ENCODE peak calls at places on chromosomes 3 and 15, in eight cellular contexts. One of them, this sample, is unnamed.

GRCh38 chr3:62755285-62755684 is 119.9 kb downstream of the CADPS start:
- DNase-seq in ovary: no peak
- DNase-seq in AG09309: no peak
- DNase-seq in PC-3: peak
- DNase-seq in fibroblast of mammary gland: no peak
- DNase-seq in astrocyte of the spinal cord: no peak
- DNase-seq in neural crest cell: no peak
- DNase-seq in psoas muscle: no peak
- DNase-seq in this sample: no peak

GRCh38 chr15:76206325-76206976 is 104.8 kb downstream of the ETFA start:
- DNase-seq in psoas muscle: peak
- DNase-seq in AG09309: no peak
- DNase-seq in PC-3: peak
- DNase-seq in ovary: peak
- DNase-seq in astrocyte of the spinal cord: peak
- DNase-seq in fibroblast of mammary gland: peak
- DNase-seq in neural crest cell: no peak
- DNase-seq in this sample: peak

GRCh38 chr15:82535566-82536408 is 4.5 kb downstream of the RPS17 start:
- DNase-seq in PC-3: no peak
- DNase-seq in AG09309: no peak
- DNase-seq in fibroblast of mammary gland: no peak
- DNase-seq in ovary: no peak
- DNase-seq in neural crest cell: no peak
- DNase-seq in astrocyte of the spinal cord: no peak
- DNase-seq in psoas muscle: no peak
- DNase-seq in this sample: no peak

GRCh38 chr15:43329222-43329959 is 982 bp downstream of the LCMT2 start:
- DNase-seq in psoas muscle: no peak
- DNase-seq in neural crest cell: peak
- DNase-seq in AG09309: peak
- DNase-seq in fibroblast of mammary gland: peak
- DNase-seq in astrocyte of the spinal cord: peak
- DNase-seq in ovary: peak
- DNase-seq in PC-3: no peak
- DNase-seq in this sample: no peak

GRCh38 chr3:38579146-38579545 is 70.3 kb downstream of the SCN5A start:
- DNase-seq in fibroblast of mammary gland: no peak
- DNase-seq in PC-3: no peak
- DNase-seq in ovary: no peak
- DNase-seq in astrocyte of the spinal cord: peak
- DNase-seq in neural crest cell: no peak
- DNase-seq in AG09309: no peak
- DNase-seq in psoas muscle: peak
- DNase-seq in this sample: no peak

GRCh38 chr3:108131105-108131794 is 40.4 kb upstream of the CD47 start:
- DNase-seq in AG09309: peak
- DNase-seq in psoas muscle: no peak
- DNase-seq in PC-3: peak
- DNase-seq in neural crest cell: no peak
- DNase-seq in ovary: no peak
- DNase-seq in astrocyte of the spinal cord: peak
- DNase-seq in fibroblast of mammary gland: peak
- DNase-seq in this sample: no peak

GRCh38 chr3:183988216-183988790 is 29.4 kb downstream of the ABCC5 start:
- DNase-seq in fibroblast of mammary gland: peak
- DNase-seq in ovary: no peak
- DNase-seq in PC-3: no peak
- DNase-seq in neural crest cell: no peak
- DNase-seq in psoas muscle: no peak
- DNase-seq in astrocyte of the spinal cord: peak
- DNase-seq in AG09309: peak
- DNase-seq in this sample: no peak

GRCh38 chr3:126146525-126147146 is 33.8 kb downstream of the ALDH1L1 start:
- DNase-seq in ovary: no peak
- DNase-seq in neural crest cell: peak
- DNase-seq in PC-3: no peak
- DNase-seq in AG09309: no peak
- DNase-seq in psoas muscle: peak
- DNase-seq in astrocyte of the spinal cord: no peak
- DNase-seq in fibroblast of mammary gland: no peak
- DNase-seq in this sample: no peak

GRCh38 chr3:189419022-189419421 is 212.2 kb upstream of the TP63 start:
- DNase-seq in psoas muscle: no peak
- DNase-seq in PC-3: no peak
- DNase-seq in fibroblast of mammary gland: no peak
- DNase-seq in AG09309: no peak
- DNase-seq in neural crest cell: no peak
- DNase-seq in ovary: no peak
- DNase-seq in astrocyte of the spinal cord: peak
- DNase-seq in this sample: no peak

GRCh38 chr3:193190387-193190786 is 50.6 kb upstream of the PLAAT1 start:
- DNase-seq in fibroblast of mammary gland: peak
- DNase-seq in ovary: no peak
- DNase-seq in AG09309: no peak
- DNase-seq in neural crest cell: peak
- DNase-seq in PC-3: peak
- DNase-seq in psoas muscle: no peak
- DNase-seq in astrocyte of the spinal cord: peak
- DNase-seq in this sample: peak

GRCh38 chr15:98906712-98907083 is 100.9 kb downstream of the PGPEP1L start:
- DNase-seq in psoas muscle: no peak
- DNase-seq in AG09309: no peak
- DNase-seq in fibroblast of mammary gland: peak
- DNase-seq in astrocyte of the spinal cord: no peak
- DNase-seq in neural crest cell: no peak
- DNase-seq in PC-3: peak
- DNase-seq in ovary: no peak
- DNase-seq in this sample: no peak

GRCh38 chr3:111152506-111152905 is 80.9 kb downstream of the NECTIN3 start:
- DNase-seq in fibroblast of mammary gland: peak
- DNase-seq in AG09309: peak
- DNase-seq in PC-3: no peak
- DNase-seq in psoas muscle: no peak
- DNase-seq in astrocyte of the spinal cord: peak
- DNase-seq in ovary: no peak
- DNase-seq in neural crest cell: no peak
- DNase-seq in this sample: no peak

GRCh38 chr3:140180603-140181002 is 245.6 kb downstream of the CLSTN2 start:
- DNase-seq in psoas muscle: no peak
- DNase-seq in PC-3: no peak
- DNase-seq in ovary: no peak
- DNase-seq in fibroblast of mammary gland: peak
- DNase-seq in neural crest cell: no peak
- DNase-seq in AG09309: no peak
- DNase-seq in astrocyte of the spinal cord: no peak
- DNase-seq in this sample: no peak

GRCh38 chr3:188180114-188180513 is 26.2 kb downstream of the LPP start:
- DNase-seq in psoas muscle: no peak
- DNase-seq in ovary: no peak
- DNase-seq in fibroblast of mammary gland: no peak
- DNase-seq in AG09309: no peak
- DNase-seq in astrocyte of the spinal cord: no peak
- DNase-seq in neural crest cell: no peak
- DNase-seq in PC-3: no peak
- DNase-seq in this sample: no peak

GRCh38 chr15:71577071-71577470 is 233.3 kb upstream of the NR2E3 start:
- DNase-seq in astrocyte of the spinal cord: no peak
- DNase-seq in psoas muscle: no peak
- DNase-seq in AG09309: no peak
- DNase-seq in PC-3: no peak
- DNase-seq in fibroblast of mammary gland: no peak
- DNase-seq in neural crest cell: no peak
- DNase-seq in ovary: no peak
- DNase-seq in this sample: no peak

GRCh38 chr15:71573599-71573998 is 236.8 kb upstream of the NR2E3 start:
- DNase-seq in psoas muscle: no peak
- DNase-seq in fibroblast of mammary gland: no peak
- DNase-seq in neural crest cell: no peak
- DNase-seq in ovary: no peak
- DNase-seq in AG09309: no peak
- DNase-seq in astrocyte of the spinal cord: no peak
- DNase-seq in PC-3: no peak
- DNase-seq in this sample: no peak

GRCh38 chr15:71572452-71573053 is 237.8 kb upstream of the NR2E3 start:
- DNase-seq in AG09309: no peak
- DNase-seq in astrocyte of the spinal cord: peak
- DNase-seq in fibroblast of mammary gland: peak
- DNase-seq in neural crest cell: no peak
- DNase-seq in PC-3: peak
- DNase-seq in psoas muscle: no peak
- DNase-seq in ovary: no peak
- DNase-seq in this sample: no peak

GRCh38 chr15:71571641-71572040 is 238.7 kb upstream of the NR2E3 start:
- DNase-seq in ovary: no peak
- DNase-seq in neural crest cell: no peak
- DNase-seq in psoas muscle: no peak
- DNase-seq in AG09309: no peak
- DNase-seq in PC-3: no peak
- DNase-seq in astrocyte of the spinal cord: no peak
- DNase-seq in fibroblast of mammary gland: no peak
- DNase-seq in this sample: no peak

DNA sequence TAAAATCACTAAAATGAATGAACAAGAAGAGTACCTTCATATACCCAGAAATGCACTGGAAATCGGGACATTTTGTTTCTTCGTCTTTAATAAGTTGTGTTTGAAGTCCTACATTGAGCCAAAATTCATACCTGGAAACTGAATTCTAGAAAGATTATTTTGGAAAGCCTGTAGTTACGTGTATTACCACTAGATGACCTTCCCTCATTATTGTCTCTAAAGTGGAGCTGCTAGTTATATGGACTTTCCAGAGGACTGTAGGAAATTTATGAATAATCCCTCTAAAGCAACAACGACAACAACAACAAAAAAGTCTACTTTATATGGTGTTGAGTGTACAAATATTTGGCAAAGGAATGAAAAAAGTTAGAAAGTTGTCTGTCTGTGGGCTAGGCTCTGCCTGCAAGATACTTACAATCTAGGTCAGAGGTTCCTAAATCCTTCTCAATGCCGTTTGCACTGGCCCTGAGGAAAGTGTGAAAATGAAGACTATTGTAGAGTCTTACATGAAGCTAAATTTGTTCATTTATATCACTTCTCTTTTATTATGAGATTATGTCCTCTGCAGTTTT is 234.8 kb upstream of the NR2E3 start:
- DNase-seq in astrocyte of the spinal cord: peak
- DNase-seq in AG09309: no peak
- DNase-seq in psoas muscle: no peak
- DNase-seq in fibroblast of mammary gland: peak
- DNase-seq in ovary: no peak
- DNase-seq in PC-3: peak
- DNase-seq in neural crest cell: no peak
- DNase-seq in this sample: no peak
- TF ChIP-seq CTCF in astrocyte of the spinal cord: peak
- TF ChIP-seq CTCF in AG09309: peak
- TF ChIP-seq CTCF in psoas muscle: peak
- TF ChIP-seq CTCF in fibroblast of mammary gland: peak
- TF ChIP-seq CTCF in ovary: no peak
- TF ChIP-seq CTCF in PC-3: peak
- TF ChIP-seq CTCF in neural crest cell: peak
- TF ChIP-seq CTCF in this sample: no peak

DNA sequence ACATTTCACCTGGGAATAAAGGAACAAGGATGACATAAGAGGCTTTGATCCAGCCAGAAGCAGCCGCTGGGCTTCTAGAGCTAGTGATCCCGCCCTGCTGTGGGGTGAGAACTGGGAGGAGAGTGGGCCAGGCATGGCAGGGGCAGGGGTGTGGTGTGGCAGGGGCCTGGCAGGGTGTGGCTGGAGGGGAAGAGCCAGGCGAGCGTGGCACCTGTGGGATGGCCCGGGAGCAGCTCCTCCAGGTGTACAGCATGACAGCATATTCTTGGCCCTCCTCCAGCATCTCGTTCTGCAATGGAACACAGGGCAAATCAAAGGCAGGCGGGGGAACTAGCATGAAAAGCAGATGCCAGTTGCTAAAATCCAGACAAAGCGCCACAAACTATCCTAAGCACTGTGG is 35.5 kb downstream of the CYFIP1 start:
- DNase-seq in psoas muscle: no peak
- DNase-seq in ovary: no peak
- DNase-seq in PC-3: peak
- DNase-seq in AG09309: no peak
- DNase-seq in astrocyte of the spinal cord: no peak
- DNase-seq in neural crest cell: no peak
- DNase-seq in fibroblast of mammary gland: no peak
- DNase-seq in this sample: no peak
- TF ChIP-seq CTCF in psoas muscle: no peak
- TF ChIP-seq CTCF in ovary: no peak
- TF ChIP-seq CTCF in PC-3: no peak
- TF ChIP-seq CTCF in AG09309: no peak
- TF ChIP-seq CTCF in astrocyte of the spinal cord: no peak
- TF ChIP-seq CTCF in neural crest cell: no peak
- TF ChIP-seq CTCF in fibroblast of mammary gland: no peak
- TF ChIP-seq CTCF in this sample: no peak

DNA sequence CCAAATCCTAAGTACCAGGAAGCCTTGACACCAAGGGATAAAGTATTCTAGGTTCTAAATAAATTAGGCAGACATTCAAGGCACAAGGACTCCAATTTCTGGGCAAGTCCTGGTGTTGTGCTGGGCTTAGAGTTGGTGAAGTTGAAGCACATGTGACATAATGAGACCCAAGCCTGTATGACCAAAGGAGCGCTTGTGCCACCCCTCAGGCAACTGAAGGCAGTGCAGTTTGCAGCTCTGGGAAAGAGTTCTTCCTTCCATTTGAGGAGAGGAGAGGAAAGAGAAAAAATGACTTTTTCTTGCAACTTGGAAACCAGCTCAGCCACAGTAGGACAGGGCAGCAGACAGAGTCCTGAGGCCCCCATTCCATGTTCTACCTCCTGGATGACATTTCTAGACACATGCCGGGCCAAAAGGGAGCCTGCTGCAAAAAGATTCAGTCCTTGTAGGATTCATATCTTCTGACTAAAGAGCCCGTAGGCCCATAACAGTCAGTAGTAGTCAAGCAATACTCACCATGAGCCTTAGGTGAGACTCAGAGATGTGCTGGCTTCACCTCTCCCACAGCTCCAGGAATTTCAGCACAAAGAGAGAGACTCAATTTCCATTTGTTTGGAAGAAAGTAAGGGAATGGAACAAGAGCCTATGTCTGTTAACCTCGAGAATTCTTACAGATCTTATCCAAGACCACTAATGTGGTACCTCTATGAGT is 588.8 kb upstream of the BCHE start:
- DNase-seq in PC-3: peak
- DNase-seq in ovary: no peak
- DNase-seq in psoas muscle: no peak
- DNase-seq in neural crest cell: no peak
- DNase-seq in fibroblast of mammary gland: no peak
- DNase-seq in astrocyte of the spinal cord: no peak
- DNase-seq in AG09309: no peak
- DNase-seq in this sample: no peak
- TF ChIP-seq CTCF in PC-3: peak
- TF ChIP-seq CTCF in ovary: no peak
- TF ChIP-seq CTCF in psoas muscle: no peak
- TF ChIP-seq CTCF in neural crest cell: peak
- TF ChIP-seq CTCF in fibroblast of mammary gland: no peak
- TF ChIP-seq CTCF in astrocyte of the spinal cord: no peak
- TF ChIP-seq CTCF in AG09309: no peak
- TF ChIP-seq CTCF in this sample: no peak

GRCh38 chr15:33278816-33279612 is 31.8 kb upstream of the RYR3 start:
- DNase-seq in ovary: no peak
- DNase-seq in astrocyte of the spinal cord: peak
- DNase-seq in neural crest cell: no peak
- DNase-seq in PC-3: peak
- DNase-seq in fibroblast of mammary gland: peak
- DNase-seq in AG09309: peak
- DNase-seq in psoas muscle: no peak
- DNase-seq in this sample: no peak
- TF ChIP-seq CTCF in ovary: no peak
- TF ChIP-seq CTCF in astrocyte of the spinal cord: no peak
- TF ChIP-seq CTCF in neural crest cell: no peak
- TF ChIP-seq CTCF in PC-3: peak
- TF ChIP-seq CTCF in fibroblast of mammary gland: peak
- TF ChIP-seq CTCF in AG09309: peak
- TF ChIP-seq CTCF in psoas muscle: no peak
- TF ChIP-seq CTCF in this sample: no peak

This sample was measured in GM20000.